ENCODE peak calls at places on chromosome X, in seven cellular contexts. N, E, T, I, A, L and Z are unnamed samples. For H3K4me1, the result is how much of the 10 kb centered on the place peaks cover.

GRCh38 chrX:46704767-46705386 is 54.0 kb downstream of the SLC9A7 start:
- DNase-seq in N (peak), E (no peak), T (no peak), I (no peak), A (peak), L (no peak), Z (no peak)

GRCh38 chrX:74534569-74535038 is 79.8 kb downstream of the RLIM start:
- DNase-seq in N (peak), E (no peak), T (peak), I (peak), A (no peak), L (no peak), Z (no peak)

GRCh38 chrX:30275498-30275897 is 28.6 kb downstream of the MAGEB1 start:
- DNase-seq in N (peak), E (peak), T (peak), I (peak), A (peak), L (no peak), Z (no peak)

GRCh38 chrX:105126201-105126600 is 94.3 kb downstream of the TEX13A start:
- DNase-seq in N (peak), E (peak), T (no peak), I (no peak), A (peak), L (no peak), Z (no peak)

GRCh38 chrX:148540114-148540513 is 39.7 kb downstream of the AFF2 start:
- DNase-seq in N (no peak), E (no peak), T (no peak), I (no peak), A (no peak), L (no peak), Z (no peak)

GRCh38 chrX:40449396-40449795 is 131.4 kb upstream of the ATP6AP2 start:
- DNase-seq in N (no peak), E (no peak), T (no peak), I (no peak), A (no peak), L (no peak), Z (peak)

GRCh38 chrX:48864210-48864609 is 28.8 kb upstream of the PCSK1N start:
- DNase-seq in N (peak), E (peak), T (peak), I (peak), A (peak), L (no peak), Z (no peak)

GRCh38 chrX:1169198-1169597 is 43.3 kb downstream of the CRLF2 start:
- DNase-seq in N (no peak), E (no peak), T (no peak), I (no peak), A (no peak), L (no peak), Z (no peak)

GRCh38 chrX:70421618-70422017 is 1.5 kb upstream of the GDPD2 start:
- DNase-seq in N (no peak), E (no peak), T (no peak), I (no peak), A (peak), L (no peak), Z (no peak)

GRCh38 chrX:129622757-129623301 is 31.9 kb downstream of the APLN start:
- DNase-seq in N (peak), E (no peak), T (peak), I (no peak), A (peak), L (no peak), Z (no peak)

GRCh38 chrX:108034725-108035124 is 10.1 kb upstream of the VSIG1 start:
- DNase-seq in N (no peak), E (peak), T (no peak), I (no peak), A (no peak), L (no peak), Z (no peak)

GRCh38 chrX:150361070-150361776 is 1.9 kb upstream of the MAMLD1 start:
- DNase-seq in N (peak), E (peak), T (no peak), I (peak), A (no peak), L (peak), Z (no peak)

GRCh38 chrX:133046601-133047000 is 50.3 kb downstream of the USP26 start:
- DNase-seq in N (no peak), E (no peak), T (no peak), I (no peak), A (no peak), L (no peak), Z (no peak)

GRCh38 chrX:121000589-121000988 is 15.0 kb upstream of the CT47A1 start:
- DNase-seq in N (no peak), E (peak), T (no peak), I (no peak), A (peak), L (no peak), Z (no peak)

GRCh38 chrX:50168305-50168704 is 32.5 kb downstream of the AKAP4 start:
- DNase-seq in N (no peak), E (no peak), T (no peak), I (no peak), A (no peak), L (no peak), Z (no peak)

GRCh38 chrX:128800138-128800537 is 723.2 kb downstream of the SMARCA1 start:
- DNase-seq in N (no peak), E (no peak), T (no peak), I (no peak), A (no peak), L (no peak), Z (peak)

GRCh38 chrX:9510366-9510765 is 45.5 kb downstream of the TBL1X start:
- DNase-seq in N (no peak), E (peak), T (no peak), I (no peak), A (no peak), L (no peak), Z (no peak)

GRCh38 chrX:53233536-53233935 is 8.5 kb upstream of the KDM5C start:
- DNase-seq in N (no peak), E (no peak), T (no peak), I (no peak), A (no peak), L (no peak), Z (no peak)

GRCh38 chrX:121569609-121570008 is 522.2 kb downstream of the GLUD2 start:
- DNase-seq in N (no peak), E (no peak), T (no peak), I (no peak), A (no peak), L (no peak), Z (no peak)

GRCh38 chrX:69095260-69095659 is 70.0 kb downstream of the PJA1 start:
- DNase-seq in N (no peak), E (no peak), T (no peak), I (no peak), A (no peak), L (no peak), Z (no peak)

GRCh38 chrX:45322820-45323219 is 122.1 kb upstream of the DIPK2B start:
- DNase-seq in N (peak), E (peak), T (no peak), I (peak), A (no peak), L (no peak), Z (no peak)

GRCh38 chrX:112851806-112852205 is 11.2 kb upstream of the AMOT start:
- DNase-seq in N (peak), E (no peak), T (no peak), I (peak), A (no peak), L (no peak), Z (no peak)

GRCh38 chrX:40209951-40210617 is 112.3 kb upstream of the BCOR start:
- DNase-seq in N (no peak), E (peak), T (peak), I (no peak), A (no peak), L (no peak), Z (no peak)

GRCh38 chrX:19566359-19567141 is 51.2 kb upstream of the MAP3K15 start:
- DNase-seq in N (peak), E (no peak), T (no peak), I (peak), A (peak), L (no peak), Z (no peak)

GRCh38 chrX:40281341-40282005 is 183.7 kb upstream of the BCOR start:
- DNase-seq in N (no peak), E (no peak), T (no peak), I (no peak), A (no peak), L (no peak), Z (no peak)

GRCh38 chrX:1420371-1420770 is 28.5 kb upstream of the SLC25A6 start:
- DNase-seq in N (no peak), E (no peak), T (no peak), I (no peak), A (no peak), L (peak), Z (no peak)

GRCh38 chrX:1103360-1103759 is 109.1 kb downstream of the CRLF2 start:
- DNase-seq in N (no peak), E (no peak), T (no peak), I (no peak), A (no peak), L (no peak), Z (no peak)

GRCh38 chrX:103941201-103941975 is 21.0 kb upstream of the TMSB15B start:
- DNase-seq in N (peak), E (peak), T (peak), I (peak), A (peak), L (no peak), Z (peak)

GRCh38 chrX:22963186-22963585 is 36.6 kb upstream of the DDX53 start:
- DNase-seq in N (peak), E (no peak), T (no peak), I (no peak), A (no peak), L (no peak), Z (no peak)

GRCh38 chrX:17441965-17442364 is 67.0 kb downstream of the NHS start:
- DNase-seq in N (peak), E (peak), T (peak), I (peak), A (no peak), L (no peak), Z (no peak)

GRCh38 chrX:153771686-153772607 is 7.9 kb downstream of the PLXNB3 start:
- DNase-seq in N (no peak), E (no peak), T (no peak), I (no peak), A (no peak), L (no peak), Z (no peak)

GRCh38 chrX:83916525-83916924 is 55.6 kb downstream of the CYLC1 start:
- DNase-seq in N (peak), E (peak), T (peak), I (no peak), A (no peak), L (no peak), Z (peak)

GRCh38 chrX:130393451-130394074 is 8.1 kb upstream of the GPR119 start:
- DNase-seq in N (peak), E (peak), T (peak), I (peak), A (peak), L (no peak), Z (peak)

GRCh38 chrX:103464071-103464773 is 55.1 kb downstream of the RAB40A start:
- DNase-seq in N (peak), E (peak), T (peak), I (peak), A (peak), L (no peak), Z (peak)

GRCh38 chrX:72346306-72346949 is 40.7 kb upstream of the CITED1 start:
- DNase-seq in N (no peak), E (no peak), T (no peak), I (no peak), A (no peak), L (no peak), Z (no peak)

GRCh38 chrX:129980043-129980442 is 2.4 kb upstream of the BCORL1 start:
- DNase-seq in N (no peak), E (no peak), T (no peak), I (no peak), A (no peak), L (peak), Z (no peak)

GRCh38 chrX:70176938-70177533 is at the start of gene DGAT2L6:
- DNase-seq in N (no peak), E (no peak), T (no peak), I (no peak), A (no peak), L (no peak), Z (no peak)

DNA sequence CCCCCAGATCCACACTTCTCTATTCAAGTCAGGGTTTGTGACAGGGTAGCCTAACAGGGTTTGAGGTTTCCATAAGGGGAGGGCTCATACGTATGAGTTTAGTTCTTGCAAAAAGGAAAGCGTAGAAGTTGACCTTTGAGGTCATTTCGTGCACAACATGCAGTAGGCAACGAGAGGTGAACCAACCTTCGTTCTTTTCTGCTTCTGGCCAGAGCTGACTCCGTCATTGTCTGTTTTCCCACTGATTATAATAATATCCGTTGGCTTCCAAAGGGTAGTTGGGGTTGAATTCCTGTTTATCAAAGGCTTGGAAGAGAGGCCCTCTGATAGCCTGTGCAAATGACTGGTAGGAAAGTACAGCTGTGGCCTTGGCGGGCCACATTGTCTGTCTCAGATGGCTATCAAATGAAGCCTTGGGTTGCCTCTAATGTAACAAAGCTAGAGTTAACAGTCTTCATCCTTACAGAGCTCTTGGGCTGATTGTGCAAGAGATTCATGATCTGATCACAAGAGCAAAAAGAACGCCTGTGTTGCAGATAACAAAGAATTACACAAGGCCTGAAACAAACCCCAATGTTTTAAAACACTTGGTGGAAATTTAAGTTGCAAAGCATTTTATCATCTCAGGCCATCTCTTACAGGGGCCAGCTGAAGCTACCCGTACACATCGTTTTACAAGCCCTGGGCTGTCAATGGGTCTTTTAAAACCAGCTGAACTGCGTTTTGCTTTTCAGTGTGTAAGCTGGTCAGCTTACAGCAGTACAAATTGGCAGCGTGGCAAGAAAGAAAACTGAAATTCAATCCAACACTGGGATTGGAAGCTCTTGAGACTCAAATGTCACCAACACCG is 46.1 kb upstream of the FAM9C start:
- DNase-seq in N (peak), E (no peak), T (no peak), I (peak), A (peak), L (no peak), Z (no peak)
- H3K4me1 ChIP-seq in N (under half), E (under half), T (under half), I (under half), A (under half), L (under half), Z (under half)

GRCh38 chrX:15206306-15206705 is 63.6 kb downstream of the ASB9 start:
- DNase-seq in N (no peak), E (no peak), T (no peak), I (no peak), A (peak), L (no peak), Z (peak)
- H3K4me1 ChIP-seq in N (under half), E (under half), T (under half), I (under half), A (under half), L (under half), Z (under half)

GRCh38 chrX:25009407-25009806 is 6.4 kb downstream of the ARX start:
- DNase-seq in N (no peak), E (no peak), T (no peak), I (no peak), A (no peak), L (no peak), Z (no peak)
- H3K4me1 ChIP-seq in N (under half), E (under half), T (under half), I (under half), A (under half), L (under half), Z (under half)

DNA sequence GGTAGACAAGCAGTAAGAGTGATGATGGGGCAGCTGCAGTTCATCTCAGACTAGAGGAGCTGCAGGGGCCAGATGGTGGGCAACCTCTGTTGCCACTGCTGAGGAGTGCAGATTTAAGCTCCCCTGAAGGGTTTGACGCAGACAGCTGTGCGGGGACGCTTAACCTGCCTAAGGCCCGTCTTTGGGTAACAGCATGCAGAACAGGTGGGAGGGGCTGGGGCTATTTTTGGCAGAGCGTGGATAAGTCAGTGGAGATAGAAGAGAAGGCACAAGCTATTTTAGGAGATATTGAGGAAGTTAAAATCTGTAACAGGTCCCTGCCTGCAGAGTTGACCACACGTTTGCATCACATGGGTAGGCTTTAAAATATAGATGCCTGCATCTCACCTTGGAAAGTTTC is 10.5 kb downstream of the CD99 start:
- DNase-seq in N (no peak), E (no peak), T (no peak), I (no peak), A (no peak), L (no peak), Z (no peak)
- H3K4me1 ChIP-seq in N (under half), E (under half), T (under half), I (under half), A (half or more), L (half or more), Z (under half)